ENCODE peak calls at places on chromosomes 5 and 9, in four cellular contexts. Z is HCT116, V is HepG2, X is K562. I is an unnamed sample.

GRCh38 chr9:75889577-75889976 is 896 bp upstream of the PCSK5 start:
- DNase-seq in X (no peak), Z (no peak), V (no peak), I (no peak)

GRCh38 chr9:110036286-110036685 is 171.7 kb downstream of the C9orf152 start:
- DNase-seq in V (no peak), X (no peak), Z (no peak), I (no peak)

GRCh38 chr5:151454166-151454565 is 6.8 kb downstream of the SLC36A1 start:
- DNase-seq in V (no peak), X (no peak), Z (no peak), I (no peak)

GRCh38 chr5:82349651-82350050 is 71.5 kb upstream of the RPS23 start:
- DNase-seq in X (peak), Z (no peak), V (no peak), I (no peak)

GRCh38 chr9:91433180-91433579 is 9.5 kb upstream of the NFIL3 start:
- DNase-seq in Z (peak), X (no peak), V (peak), I (peak)

GRCh38 chr9:137077758-137078693 is 709 bp downstream of the UAP1L1 start:
- DNase-seq in X (no peak), V (no peak), Z (no peak), I (no peak)

GRCh38 chr5:170483701-170484458 is 19.9 kb upstream of the KCNIP1 start:
- DNase-seq in X (no peak), Z (no peak), V (no peak), I (no peak)

GRCh38 chr5:109740329-109740728 is 50.6 kb downstream of the MAN2A1 start:
- DNase-seq in X (no peak), Z (no peak), V (no peak), I (no peak)

GRCh38 chr9:13810510-13810909 is 503.4 kb downstream of the NFIB start:
- DNase-seq in Z (no peak), X (no peak), V (no peak), I (no peak)

GRCh38 chr9:114906922-114907571 is 23.3 kb downstream of the TNFSF8 start:
- DNase-seq in V (peak), Z (peak), X (no peak), I (no peak)

GRCh38 chr5:157431544-157432200 is 28.3 kb upstream of the NIPAL4 start:
- DNase-seq in V (peak), X (no peak), Z (peak), I (peak)

GRCh38 chr5:74318985-74319563 is 321.5 kb downstream of the ENC1 start:
- DNase-seq in Z (no peak), X (no peak), V (no peak), I (no peak)
- TF ChIP-seq TCF7L2 in Z (no peak), X (no peak), V (no peak), I (no peak)

DNA sequence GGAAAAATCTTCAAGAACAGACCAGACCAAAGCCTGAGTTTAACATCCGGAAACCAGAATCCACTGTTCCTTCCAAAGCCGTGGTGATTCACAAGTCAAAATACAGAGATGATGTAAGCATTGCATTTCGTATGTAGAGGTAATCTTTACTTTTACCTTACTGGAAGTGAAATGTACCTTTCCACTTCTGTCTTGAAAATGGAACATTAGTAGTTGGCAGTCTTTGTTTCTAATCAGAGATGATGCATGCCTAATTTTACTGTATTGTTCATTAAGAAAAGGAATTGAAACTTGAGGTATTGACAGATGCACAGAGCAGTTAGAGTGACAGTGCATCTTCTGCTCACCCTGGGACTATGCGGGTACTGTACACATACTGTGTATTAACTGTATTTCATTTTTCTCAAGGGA is 34.6 kb downstream of the HABP4 start:
- DNase-seq in X (no peak), Z (no peak), V (no peak), I (no peak)
- TF ChIP-seq TCF7L2 in X (no peak), Z (no peak), V (no peak), I (no peak)

GRCh38 chr5:135248801-135249231 is 150.2 kb downstream of the MACROH2A1 start:
- DNase-seq in Z (no peak), V (no peak), X (no peak), I (no peak)
- TF ChIP-seq TCF7L2 in Z (no peak), V (no peak), X (no peak), I (no peak)

DNA sequence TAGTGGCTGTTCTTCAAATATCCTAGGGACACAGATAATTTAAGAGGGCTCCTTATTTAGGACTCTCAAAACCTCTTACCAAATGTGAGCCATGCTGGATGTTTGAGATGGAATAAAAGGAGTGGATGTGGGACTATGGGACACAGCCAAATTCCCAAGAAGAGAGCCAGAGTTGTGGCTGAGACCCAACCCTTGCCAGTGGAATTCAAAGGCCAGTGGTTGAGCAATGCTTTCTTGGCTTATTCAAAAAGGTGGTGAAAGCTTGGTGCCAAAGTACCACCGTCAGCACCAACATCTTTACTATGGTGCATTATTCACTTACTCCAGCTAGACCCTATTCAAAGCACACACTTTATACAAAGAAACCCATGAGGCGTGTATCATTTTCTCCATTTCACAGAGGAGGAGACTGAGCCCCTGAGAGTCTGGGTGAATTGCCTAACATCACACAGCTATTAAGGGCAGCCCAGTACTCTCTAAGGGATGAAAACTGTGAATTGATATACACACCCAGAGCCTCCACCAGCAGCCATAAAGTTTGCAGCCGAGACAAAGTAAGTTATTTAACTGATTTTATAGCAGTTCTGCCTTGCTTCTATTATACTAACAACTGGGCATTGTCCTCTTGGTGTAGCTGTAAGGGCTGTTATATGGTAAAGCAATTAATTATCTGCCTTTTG is 391.7 kb downstream of the ACTL7B start:
- DNase-seq in X (no peak), V (no peak), Z (no peak), I (no peak)
- TF ChIP-seq TCF7L2 in X (no peak), V (no peak), Z (no peak), I (no peak)

GRCh38 chr5:179338123-179338676 is 7.1 kb downstream of the ADAMTS2 start:
- DNase-seq in Z (no peak), X (no peak), V (no peak), I (no peak)
- TF ChIP-seq TCF7L2 in Z (no peak), X (no peak), V (no peak), I (no peak)

I was measured in Panc1.